ENCODE peak calls at places on chromosomes 4 and X, in four cellular contexts. X is mucosa of gallbladder; M is CD4-positive, CD25-positive, alpha-beta regulatory T cell; F is neural progenitor cell. C is an unnamed sample.

GRCh38 chr4:53267026-53267425 is 98.8 kb downstream of the SCFD2 start:
- DNase-seq in M (no peak), F (no peak), X (no peak), C (no peak)

GRCh38 chr4:10524196-10524833 is 67.1 kb upstream of the ZNF518B start:
- DNase-seq in F (no peak), X (no peak), M (no peak), C (no peak)

GRCh38 chrX:19886888-19887531 is 390 bp downstream of the SH3KBP1 start:
- DNase-seq in F (peak; percentile 42), X (no peak), M (no peak), C (no peak)

GRCh38 chrX:111652719-111653118 is 28.3 kb upstream of the ALG13 start:
- DNase-seq in X (no peak), F (peak; percentile 30), M (no peak), C (no peak)

GRCh38 chr4:64405761-64406160 is 3.5 kb downstream of the TECRL start:
- DNase-seq in M (no peak), F (no peak), X (no peak), C (no peak)

GRCh38 chr4:187227907-187228699 is 504.4 kb upstream of the FAT1 start:
- DNase-seq in F (peak; percentile 16), M (no peak), X (no peak), C (no peak)

GRCh38 chrX:137565921-137566745 is at the start of gene ZIC3:
- DNase-seq in M (no peak), F (peak; percentile 88), X (peak; percentile 50), C (peak; percentile 8)

GRCh38 chr4:82989567-82990429 is 20.8 kb downstream of the LIN54 start:
- DNase-seq in F (no peak), M (peak; percentile 73), X (no peak), C (no peak)

GRCh38 chr4:138634915-138635314 is 380.7 kb upstream of the NOCT start:
- DNase-seq in M (no peak), X (no peak), F (no peak), C (no peak)

GRCh38 chr4:5389756-5390155 is 318.6 kb downstream of the EVC2 start:
- DNase-seq in M (no peak), X (no peak), F (no peak), C (no peak)

GRCh38 chrX:16208601-16209000 is 41.3 kb downstream of the MAGEB17 start:
- DNase-seq in M (no peak), X (no peak), F (no peak), C (no peak)

GRCh38 chrX:123807825-123808416 is 51.9 kb upstream of the XIAP start:
- DNase-seq in F (no peak), M (no peak), X (no peak), C (no peak)

GRCh38 chr4:158015241-158015640 is 157.6 kb downstream of the GASK1B start:
- DNase-seq in X (no peak), M (no peak), F (no peak), C (no peak)

GRCh38 chr4:55951191-55951922 is 2.6 kb downstream of the CEP135 start:
- DNase-seq in M (no peak), F (no peak), X (no peak), C (no peak)

GRCh38 chr4:8507624-8508023 is 67.0 kb downstream of the TRMT44 start:
- DNase-seq in F (no peak), X (no peak), M (no peak), C (no peak)